ENCODE peak calls at places on chromosomes 16 and 17, in five cellular contexts. One of them, this sample, is unnamed.

GRCh38 chr17:77540531-77540930 is 399.8 kb downstream of the SEC14L1 start:
- DNase-seq in HL-60: no peak
- DNase-seq in PC-3: no peak
- DNase-seq in IMR-90: no peak
- DNase-seq in transverse colon: no peak
- DNase-seq in this sample: no peak

GRCh38 chr17:60631119-60631518 is 31.1 kb downstream of the PPM1D start:
- DNase-seq in IMR-90: no peak
- DNase-seq in transverse colon: no peak
- DNase-seq in PC-3: no peak
- DNase-seq in HL-60: no peak
- DNase-seq in this sample: no peak

GRCh38 chr16:3518292-3518982 is 17.6 kb downstream of the CLUAP1 start:
- DNase-seq in PC-3: no peak
- DNase-seq in transverse colon: no peak
- DNase-seq in IMR-90: no peak
- DNase-seq in HL-60: no peak
- DNase-seq in this sample: no peak

GRCh38 chr16:12336158-12336557 is 359.6 kb downstream of the SNX29 start:
- DNase-seq in IMR-90: no peak
- DNase-seq in transverse colon: no peak
- DNase-seq in PC-3: no peak
- DNase-seq in HL-60: no peak
- DNase-seq in this sample: no peak

GRCh38 chr17:20992987-20993862 is 49.6 kb downstream of the USP22 start:
- DNase-seq in transverse colon: peak
- DNase-seq in PC-3: peak
- DNase-seq in IMR-90: peak
- DNase-seq in HL-60: peak
- DNase-seq in this sample: peak

GRCh38 chr16:87374313-87374712 is 9.3 kb downstream of the FBXO31 start:
- DNase-seq in PC-3: no peak
- DNase-seq in transverse colon: no peak
- DNase-seq in IMR-90: no peak
- DNase-seq in HL-60: no peak
- DNase-seq in this sample: no peak

GRCh38 chr16:1272453-1273198 is 16.8 kb downstream of the TPSD1 start:
- DNase-seq in PC-3: no peak
- DNase-seq in transverse colon: no peak
- DNase-seq in HL-60: no peak
- DNase-seq in IMR-90: no peak
- DNase-seq in this sample: no peak

GRCh38 chr17:70119961-70120360 is 44.9 kb downstream of the KCNJ16 start:
- DNase-seq in transverse colon: no peak
- DNase-seq in IMR-90: no peak
- DNase-seq in HL-60: peak
- DNase-seq in PC-3: no peak
- DNase-seq in this sample: peak

GRCh38 chr16:87434146-87434667 is 42.1 kb downstream of the MAP1LC3B start:
- DNase-seq in HL-60: no peak
- DNase-seq in transverse colon: no peak
- DNase-seq in PC-3: no peak
- DNase-seq in IMR-90: no peak
- DNase-seq in this sample: no peak

GRCh38 chr16:30786115-30786935 is 680 bp downstream of the ZNF629 start:
- DNase-seq in PC-3: peak
- DNase-seq in HL-60: peak
- DNase-seq in transverse colon: peak
- DNase-seq in IMR-90: peak
- DNase-seq in this sample: no peak

GRCh38 chr16:8571061-8571596 is 19.2 kb downstream of the TMEM114 start:
- DNase-seq in HL-60: peak
- DNase-seq in PC-3: no peak
- DNase-seq in IMR-90: peak
- DNase-seq in transverse colon: no peak
- DNase-seq in this sample: peak

GRCh38 chr17:9185142-9185541 is 163.8 kb downstream of the NTN1 start:
- DNase-seq in transverse colon: no peak
- DNase-seq in IMR-90: no peak
- DNase-seq in PC-3: no peak
- DNase-seq in HL-60: no peak
- DNase-seq in this sample: peak

GRCh38 chr17:41551370-41551769 is 20.5 kb downstream of the KRT9 start:
- DNase-seq in transverse colon: no peak
- DNase-seq in PC-3: no peak
- DNase-seq in IMR-90: peak
- DNase-seq in HL-60: no peak
- DNase-seq in this sample: no peak

GRCh38 chr17:50972579-50972978 is 106.4 kb upstream of the TOB1 start:
- DNase-seq in transverse colon: no peak
- DNase-seq in PC-3: no peak
- DNase-seq in HL-60: no peak
- DNase-seq in IMR-90: no peak
- DNase-seq in this sample: no peak

GRCh38 chr17:40290629-40291296 is 3.1 kb downstream of the CDC6 start:
- DNase-seq in IMR-90: peak
- DNase-seq in transverse colon: peak
- DNase-seq in HL-60: peak
- DNase-seq in PC-3: peak
- DNase-seq in this sample: peak

GRCh38 chr17:62860962-62861873 is 53.1 kb upstream of the MARCHF10 start:
- DNase-seq in PC-3: peak
- DNase-seq in HL-60: no peak
- DNase-seq in transverse colon: no peak
- DNase-seq in IMR-90: peak
- DNase-seq in this sample: peak

GRCh38 chr17:14304222-14304844 is 3.5 kb downstream of the HS3ST3B1 start:
- DNase-seq in transverse colon: no peak
- DNase-seq in HL-60: no peak
- DNase-seq in IMR-90: no peak
- DNase-seq in PC-3: no peak
- DNase-seq in this sample: no peak

GRCh38 chr16:17529982-17530760 is 59.4 kb upstream of the XYLT1 start:
- DNase-seq in PC-3: no peak
- DNase-seq in transverse colon: peak
- DNase-seq in HL-60: no peak
- DNase-seq in IMR-90: no peak
- DNase-seq in this sample: no peak

GRCh38 chr16:84266451-84266850 is 26.6 kb upstream of the KCNG4 start:
- DNase-seq in IMR-90: peak
- DNase-seq in transverse colon: peak
- DNase-seq in PC-3: peak
- DNase-seq in HL-60: peak
- DNase-seq in this sample: peak

GRCh38 chr17:68777243-68777855 is 176.2 kb upstream of the FAM20A start:
- DNase-seq in transverse colon: peak
- DNase-seq in HL-60: peak
- DNase-seq in IMR-90: peak
- DNase-seq in PC-3: peak
- DNase-seq in this sample: peak

GRCh38 chr16:71647391-71647790 is 21.4 kb downstream of the MARVELD3 start:
- DNase-seq in HL-60: no peak
- DNase-seq in transverse colon: no peak
- DNase-seq in PC-3: no peak
- DNase-seq in IMR-90: no peak
- DNase-seq in this sample: no peak

GRCh38 chr16:86508947-86509758 is 1.2 kb upstream of the FOXF1 start:
- DNase-seq in IMR-90: peak
- DNase-seq in HL-60: no peak
- DNase-seq in transverse colon: peak
- DNase-seq in PC-3: peak
- DNase-seq in this sample: peak

GRCh38 chr16:72840591-72841381 is 207.1 kb downstream of the ZFHX3 start:
- DNase-seq in HL-60: peak
- DNase-seq in PC-3: no peak
- DNase-seq in IMR-90: peak
- DNase-seq in transverse colon: no peak
- DNase-seq in this sample: no peak

GRCh38 chr17:19327039-19327776 is 35.3 kb downstream of the B9D1 start:
- DNase-seq in PC-3: peak
- DNase-seq in HL-60: no peak
- DNase-seq in transverse colon: no peak
- DNase-seq in IMR-90: peak
- DNase-seq in this sample: peak

GRCh38 chr17:44599298-44600175 is 42.3 kb downstream of the FZD2 start:
- DNase-seq in PC-3: peak
- DNase-seq in IMR-90: peak
- DNase-seq in transverse colon: peak
- DNase-seq in HL-60: no peak
- DNase-seq in this sample: peak

GRCh38 chr16:73365010-73365409 is 317.1 kb upstream of the ZFHX3 start:
- DNase-seq in transverse colon: peak
- DNase-seq in PC-3: no peak
- DNase-seq in HL-60: no peak
- DNase-seq in IMR-90: peak
- DNase-seq in this sample: no peak

GRCh38 chr16:53565300-53565699 is 62.3 kb upstream of the AKTIP start:
- DNase-seq in HL-60: no peak
- DNase-seq in transverse colon: no peak
- DNase-seq in IMR-90: no peak
- DNase-seq in PC-3: no peak
- DNase-seq in this sample: no peak

DNA sequence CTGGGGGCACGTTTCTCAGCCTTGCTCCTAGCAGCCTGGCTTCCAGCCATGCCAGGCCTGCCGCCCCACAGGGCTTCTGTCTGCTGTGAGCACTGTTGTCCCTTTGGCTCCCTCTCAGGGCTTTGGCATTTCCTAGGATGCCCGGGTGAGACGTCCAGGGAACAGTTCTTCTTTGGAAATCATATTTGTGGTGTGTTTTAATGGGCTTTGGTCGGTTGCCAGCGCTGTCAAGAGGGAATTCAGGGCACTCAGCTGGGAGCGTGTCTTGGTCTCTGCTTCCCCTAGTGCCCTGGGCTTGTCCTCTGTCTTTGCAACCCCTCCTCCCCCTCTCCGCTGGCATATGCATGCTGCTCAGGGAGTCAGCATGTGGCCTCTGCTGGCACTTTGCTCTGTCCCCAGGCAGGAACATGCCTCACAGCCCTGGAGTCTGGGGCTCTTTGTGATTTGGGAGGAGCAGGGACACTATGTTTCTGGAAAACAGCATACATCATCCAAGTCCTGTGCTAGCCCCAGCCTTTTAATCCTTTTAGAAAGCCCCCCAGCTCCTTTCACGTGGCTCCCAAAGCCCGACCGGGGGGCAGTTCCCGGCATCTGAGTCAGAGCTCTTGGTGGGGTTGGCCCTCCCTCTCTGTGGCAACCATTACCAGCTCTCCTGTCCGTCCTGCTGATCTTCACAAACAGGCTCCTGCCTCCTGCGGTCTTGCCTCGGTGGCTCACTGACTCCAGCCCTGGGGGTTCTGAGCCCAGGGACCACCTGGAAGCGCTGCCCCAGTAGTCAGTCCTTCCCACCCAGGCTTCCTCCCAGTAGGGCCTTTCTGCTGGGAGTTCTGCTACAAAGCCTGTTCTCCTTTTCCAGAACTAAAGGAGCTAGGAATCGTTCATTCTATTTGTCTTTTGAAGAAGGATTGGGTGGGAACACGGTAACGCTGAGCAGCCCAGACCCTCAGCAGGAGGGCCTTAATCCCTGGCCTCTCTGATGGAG is 26.7 kb downstream of the SAP30BP start:
- DNase-seq in IMR-90: peak
- DNase-seq in PC-3: peak
- DNase-seq in transverse colon: peak
- DNase-seq in HL-60: no peak
- DNase-seq in this sample: peak
- TF ChIP-seq CTCF in IMR-90: peak
- TF ChIP-seq CTCF in PC-3: peak
- TF ChIP-seq CTCF in transverse colon: no peak
- TF ChIP-seq CTCF in HL-60: no peak
- TF ChIP-seq CTCF in this sample: peak

GRCh38 chr17:64216385-64217248 is 46.4 kb downstream of the TEX2 start:
- DNase-seq in PC-3: no peak
- DNase-seq in IMR-90: peak
- DNase-seq in HL-60: no peak
- DNase-seq in transverse colon: peak
- DNase-seq in this sample: no peak
- TF ChIP-seq CTCF in PC-3: peak
- TF ChIP-seq CTCF in IMR-90: no peak
- TF ChIP-seq CTCF in HL-60: no peak
- TF ChIP-seq CTCF in transverse colon: no peak
- TF ChIP-seq CTCF in this sample: no peak

DNA sequence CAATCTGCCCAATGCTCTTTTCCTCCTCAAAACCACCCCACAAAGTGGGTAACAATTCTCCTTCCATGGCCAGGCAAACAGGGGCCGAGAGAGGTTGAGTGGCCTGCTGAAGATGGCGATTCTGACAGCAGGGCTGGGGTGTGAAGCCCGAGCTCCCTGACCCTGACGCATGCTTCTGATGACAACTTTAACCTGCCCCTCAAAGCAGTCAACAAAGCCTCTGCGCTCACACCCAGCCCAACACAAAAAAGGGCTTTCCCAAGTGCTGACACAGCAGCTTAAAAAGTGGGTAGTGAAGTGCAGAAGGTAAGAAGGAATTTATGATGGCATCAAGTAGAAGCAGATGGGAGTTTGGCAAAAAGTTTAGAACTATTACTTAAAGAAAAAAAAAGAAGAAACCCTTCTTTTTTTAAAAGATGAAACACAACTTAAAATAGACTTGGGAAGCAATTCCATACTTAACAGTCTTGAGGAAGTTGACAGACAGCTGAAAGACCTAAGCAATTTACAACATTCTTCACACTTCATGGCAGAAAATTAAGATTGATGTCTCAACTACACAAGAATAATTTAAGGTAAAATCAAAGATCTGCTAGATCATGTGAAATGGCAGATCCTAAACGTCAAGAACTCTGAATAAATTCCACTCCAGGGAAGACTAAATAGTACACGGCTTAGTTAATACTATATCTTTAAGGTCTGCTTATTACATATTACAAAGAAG is 133.9 kb downstream of the PARN start:
- DNase-seq in transverse colon: no peak
- DNase-seq in PC-3: no peak
- DNase-seq in IMR-90: no peak
- DNase-seq in HL-60: no peak
- DNase-seq in this sample: no peak
- TF ChIP-seq CTCF in transverse colon: no peak
- TF ChIP-seq CTCF in PC-3: no peak
- TF ChIP-seq CTCF in IMR-90: no peak
- TF ChIP-seq CTCF in HL-60: no peak
- TF ChIP-seq CTCF in this sample: no peak

DNA sequence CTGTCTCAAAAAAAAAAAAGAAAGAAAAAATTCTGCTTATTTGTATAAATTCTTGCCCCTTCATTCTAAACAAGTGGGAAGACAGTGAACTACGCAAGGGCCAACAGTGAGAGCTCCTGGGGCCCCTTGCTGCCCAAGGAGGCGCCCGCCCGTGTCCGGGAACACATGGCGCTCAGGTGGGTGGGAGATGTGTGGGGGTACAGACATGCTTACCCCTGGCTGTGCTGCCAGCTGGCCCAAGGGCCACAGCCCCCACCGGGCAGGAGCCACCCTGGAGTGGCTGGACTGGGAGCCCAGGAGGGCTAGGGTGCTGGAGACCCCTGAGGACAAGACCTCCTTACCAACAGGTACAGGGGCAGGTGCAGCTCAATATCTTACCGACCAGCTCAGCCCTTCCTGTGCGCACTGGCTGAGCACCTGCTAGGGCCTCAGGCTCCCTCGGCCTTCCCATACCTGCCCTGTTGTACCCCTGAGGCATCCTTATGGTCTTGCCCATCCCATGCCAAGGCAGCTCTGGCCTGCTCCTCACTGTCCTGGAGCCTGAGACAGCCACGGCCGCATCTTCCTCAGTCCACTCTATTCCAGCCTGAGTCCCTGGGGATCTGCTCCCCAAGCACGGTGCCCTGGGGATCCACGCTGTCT is 56.2 kb downstream of the CCDC57 start:
- DNase-seq in PC-3: no peak
- DNase-seq in HL-60: no peak
- DNase-seq in transverse colon: no peak
- DNase-seq in IMR-90: no peak
- DNase-seq in this sample: no peak
- TF ChIP-seq CTCF in PC-3: no peak
- TF ChIP-seq CTCF in HL-60: no peak
- TF ChIP-seq CTCF in transverse colon: no peak
- TF ChIP-seq CTCF in IMR-90: no peak
- TF ChIP-seq CTCF in this sample: no peak